ENCODE peak calls at places on chromosomes 12 and 14, in nine cellular contexts. C, X, T, K, D, V, J, O and I are unnamed samples.

GRCh38 chr12:94020335-94020734 is 128.0 kb upstream of the PLXNC1 start:
- DNase-seq in C (no peak), V (no peak), J (no peak), X (no peak), O (no peak), D (no peak), K (no peak), T (no peak), I (no peak)

GRCh38 chr12:120013659-120014380 is 24.8 kb downstream of the BICDL1 start:
- DNase-seq in J (no peak), K (no peak), D (no peak), O (no peak), C (no peak), X (peak; percentile 29), V (no peak), T (no peak), I (no peak)

GRCh38 chr14:60002819-60003492 is 83.0 kb downstream of the LRRC9 start:
- DNase-seq in D (no peak), C (no peak), T (peak; percentile 81), V (no peak), K (peak; percentile 79), X (no peak), O (no peak), J (no peak), I (peak; percentile 60)

GRCh38 chr14:100062602-100063001 is 2.6 kb upstream of the EVL start:
- DNase-seq in T (no peak), C (no peak), X (no peak), J (no peak), V (no peak), D (no peak), K (no peak), O (no peak), I (no peak)

GRCh38 chr14:58243790-58244555 is 670 bp upstream of the PSMA3 start:
- DNase-seq in V (peak; percentile 23), C (peak; percentile 57), O (peak; percentile 6), X (peak; percentile 45), J (no peak), K (no peak), D (no peak), T (no peak), I (no peak)

GRCh38 chr12:69196302-69197288 is 42.8 kb upstream of the CPSF6 start:
- DNase-seq in K (no peak), J (peak; percentile 11), O (no peak), X (no peak), C (peak; percentile 14), T (no peak), D (no peak), V (no peak), I (no peak)

GRCh38 chr12:62834971-62835547 is 99.9 kb downstream of the PPM1H start:
- DNase-seq in D (no peak), T (no peak), J (no peak), C (no peak), X (no peak), O (peak; percentile 61), V (no peak), K (no peak), I (no peak)

GRCh38 chr14:38143651-38144505 is 63.8 kb upstream of the SSTR1 start:
- DNase-seq in K (no peak), X (no peak), J (no peak), O (peak; percentile 74), C (peak; percentile 47), D (peak; percentile 51), T (no peak), V (no peak), I (no peak)

GRCh38 chr12:19694627-19695026 is 255.3 kb downstream of the AEBP2 start:
- DNase-seq in X (no peak), J (no peak), D (no peak), C (no peak), K (no peak), T (no peak), O (peak; percentile 20), V (no peak), I (no peak)

GRCh38 chr12:112344220-112344619 is 38.0 kb downstream of the HECTD4 start:
- DNase-seq in V (no peak), T (no peak), C (no peak), K (no peak), D (no peak), J (no peak), O (no peak), X (no peak), I (no peak)

GRCh38 chr14:101495827-101496778 is 65.2 kb upstream of the DIO3 start:
- DNase-seq in D (no peak), X (no peak), K (no peak), T (peak; percentile 4), O (no peak), J (peak; percentile 3), C (no peak), V (no peak), I (peak; percentile 55)

DNA sequence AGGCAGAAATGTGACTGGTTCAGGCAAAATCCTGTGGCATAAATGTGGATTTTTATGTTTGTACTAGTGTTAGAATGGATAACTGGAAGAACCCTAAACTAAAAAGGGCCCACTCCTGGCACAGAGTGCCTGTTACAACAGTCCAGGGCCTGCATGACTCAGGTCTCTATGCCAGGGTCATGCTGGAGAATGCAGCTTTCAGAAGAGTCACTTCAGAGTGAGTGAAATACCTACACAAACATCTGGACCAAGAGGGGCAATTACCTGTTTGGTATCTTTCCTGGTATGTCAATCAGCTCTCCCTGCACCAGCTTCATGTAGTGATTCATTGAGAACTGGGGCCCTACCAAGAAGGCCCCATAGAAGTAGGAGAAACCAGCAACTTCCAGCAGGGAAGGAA is 10.0 kb downstream of the EMG1 start:
- DNase-seq in O (no peak), T (no peak), K (no peak), J (no peak), X (no peak), D (no peak), V (no peak), C (no peak), I (no peak)
- H3K27ac ChIP-seq in O (no peak overlapping the region), T (peak overlapping the region; percentile 76), K (no peak overlapping the region), J (no peak overlapping the region), X (no peak overlapping the region), D (no peak overlapping the region), V (no peak overlapping the region), C (no peak overlapping the region), I (no peak overlapping the region)

GRCh38 chr12:2752676-2753371 is 41.9 kb upstream of the FKBP4 start:
- DNase-seq in D (peak; percentile 13), O (peak; percentile 25), T (peak; percentile 72), V (no peak), J (peak; percentile 74), X (peak; percentile 25), K (peak; percentile 84), C (peak; percentile 81), I (peak; percentile 56)
- TF ChIP-seq CTCF in D (no peak), O (no peak), T (peak; percentile 33), V (no peak), J (no peak), X (no peak), K (no peak), C (no peak), I (no peak)

DNA sequence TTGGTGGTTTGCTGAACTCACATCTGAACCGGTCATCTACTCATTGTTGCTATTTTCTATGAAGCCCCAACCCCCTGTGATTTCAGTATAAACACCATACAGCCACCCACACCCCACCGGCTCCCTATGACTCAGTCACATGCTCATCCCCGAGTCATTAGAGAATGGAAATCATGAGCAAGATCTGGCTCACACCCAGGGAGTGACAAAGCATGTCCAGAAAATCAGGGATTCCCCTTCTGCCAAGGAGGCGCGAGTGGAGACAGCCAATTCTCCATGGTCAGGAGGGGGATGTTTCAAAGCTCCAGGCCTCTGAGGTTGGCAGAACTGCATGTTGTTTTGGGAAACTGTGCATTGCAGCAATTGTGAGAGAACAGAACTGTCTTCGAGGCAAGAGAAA is 657.5 kb upstream of the TBX3 start:
- DNase-seq in O (peak; percentile 97), J (peak; percentile 59), V (no peak), X (peak; percentile 86), K (peak; percentile 23), D (peak; percentile 97), T (peak; percentile 53), C (peak; percentile 28), I (peak; percentile 95)
- H3K4me3 ChIP-seq in O (no peak overlapping the region), J (no peak overlapping the region), V (no peak overlapping the region), X (no peak overlapping the region), K (no peak overlapping the region), D (no peak overlapping the region), T (no peak overlapping the region), C (no peak overlapping the region), I (no peak overlapping the region)

GRCh38 chr12:3636328-3636727 is 116.6 kb downstream of the CRACR2A start:
- DNase-seq in K (no peak), T (no peak), J (no peak), V (no peak), X (no peak), O (no peak), C (no peak), D (no peak), I (no peak)
- H3K27ac ChIP-seq in K (no peak overlapping the region), T (no peak overlapping the region), J (no peak overlapping the region), V (no peak overlapping the region), X (no peak overlapping the region), O (no peak overlapping the region), C (no peak overlapping the region), D (no peak overlapping the region), I (no peak overlapping the region)

GRCh38 chr12:124389537-124390441 is 94.9 kb downstream of the RFLNA start:
- DNase-seq in O (no peak), D (no peak), V (no peak), C (no peak), J (peak; percentile 48), T (no peak), K (no peak), X (no peak), I (no peak)

GRCh38 chr12:124388038-124388676 is 93.3 kb downstream of the RFLNA start:
- DNase-seq in K (no peak), J (no peak), T (no peak), X (no peak), C (no peak), V (no peak), D (no peak), O (no peak), I (no peak)

GRCh38 chr12:124387510-124387855 is 92.6 kb downstream of the RFLNA start:
- DNase-seq in D (no peak), C (no peak), T (peak; percentile 75), K (peak; percentile 76), V (no peak), J (no peak), O (no peak), X (no peak), I (no peak)

GRCh38 chr12:124390442-124391116 is 95.7 kb downstream of the RFLNA start:
- DNase-seq in J (peak; percentile 63), X (peak; percentile 77), O (peak; percentile 76), K (no peak), T (peak; percentile 66), D (no peak), C (no peak), V (peak; percentile 45), I (peak; percentile 91)

DNA sequence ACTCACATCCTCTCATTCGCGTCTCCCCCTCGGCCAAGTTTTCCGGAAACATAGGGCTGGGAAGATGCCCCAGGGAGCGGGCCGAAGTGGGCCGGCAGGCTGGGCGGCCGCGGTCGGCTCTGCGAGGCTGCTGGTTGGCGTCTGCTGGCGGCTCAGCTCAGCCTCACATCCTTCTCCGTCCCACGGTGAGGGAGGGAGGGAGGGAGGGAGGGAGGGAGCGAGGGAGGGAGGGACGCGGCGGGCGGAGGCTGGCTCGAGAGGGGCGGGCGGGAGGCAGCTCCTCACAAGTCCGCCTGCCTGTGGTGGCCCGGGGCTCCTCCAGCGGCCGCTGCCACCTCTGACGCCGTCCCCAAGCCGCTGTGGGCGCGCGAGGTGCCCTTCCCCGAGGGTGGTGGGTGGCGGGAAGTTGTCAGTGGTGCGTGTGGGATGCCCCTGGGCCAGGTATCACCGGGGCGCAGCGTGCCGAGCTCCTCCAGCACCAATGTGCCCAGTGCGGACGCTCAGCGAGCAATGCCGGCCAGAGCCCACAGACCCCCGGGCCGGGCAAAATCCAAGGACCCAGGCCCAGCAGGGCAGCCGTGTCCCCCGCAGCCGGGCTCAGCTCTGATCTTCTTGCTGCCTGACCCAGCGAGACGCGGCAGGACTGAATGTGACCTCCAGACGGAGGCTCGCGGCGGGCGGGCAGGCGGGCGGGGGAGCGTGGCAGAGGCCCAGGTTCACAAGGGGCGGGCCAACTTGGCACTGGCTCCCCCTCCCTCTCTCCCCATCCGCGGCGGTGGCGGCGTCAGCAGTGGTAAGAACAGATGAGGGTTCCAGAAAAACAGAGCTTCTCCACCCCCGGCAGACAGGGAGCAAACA is 94.0 kb downstream of the RFLNA start:
- DNase-seq in V (no peak), K (peak; percentile 89), O (peak; percentile 81), T (peak; percentile 90), D (peak; percentile 63), J (peak; percentile 85), X (peak; percentile 74), C (peak; percentile 79), I (peak; percentile 96)
- TF ChIP-seq CTCF in V (no peak), K (peak; percentile 8), O (no peak), T (no peak), D (no peak), J (no peak), X (no peak), C (no peak), I (no peak)